ENCODE peak calls at places on chromosomes 5 and 9, in seven cellular contexts. O, U, K, L, C, T and M are unnamed samples.
A peak's percentile ranks its signal among the peaks of the same experiment; 100 is the strongest.

GRCh38 chr5:121008041-121008440 is 543.9 kb downstream of the PRR16 start:
- DNase-seq in O (no peak), U (no peak), K (no peak), L (no peak), C (no peak), T (no peak), M (no peak)

GRCh38 chr9:9003184-9003583 is 1203.6 kb upstream of the DMAC1 start:
- DNase-seq in O (no peak), U (no peak), K (no peak), L (no peak), C (no peak), T (no peak), M (no peak)

GRCh38 chr9:79574716-79575242 is 3.0 kb downstream of the TLE4 start:
- DNase-seq in O (no peak), U (no peak), K (peak; percentile 75), L (no peak), C (no peak), T (no peak), M (no peak)

GRCh38 chr5:109655841-109656240 is 33.9 kb upstream of the MAN2A1 start:
- DNase-seq in O (no peak), U (no peak), K (no peak), L (no peak), C (no peak), T (no peak), M (no peak)

GRCh38 chr5:179128976-179129375 is 68.8 kb downstream of the ZNF354C start:
- DNase-seq in O (no peak), U (no peak), K (no peak), L (no peak), C (no peak), T (no peak), M (no peak)

GRCh38 chr5:150644496-150644895 is 4.0 kb downstream of the SYNPO start:
- DNase-seq in O (no peak), U (no peak), K (no peak), L (no peak), C (no peak), T (no peak), M (no peak)

GRCh38 chr9:98594551-98595160 is 114.1 kb downstream of the GABBR2 start:
- DNase-seq in O (no peak), U (no peak), K (no peak), L (no peak), C (no peak), T (no peak), M (no peak)

GRCh38 chr5:87268126-87268969 is 665 bp downstream of the RASA1 start:
- DNase-seq in O (peak; percentile 54), U (peak; percentile 61), K (peak; percentile 56), L (peak; percentile 73), C (no peak), T (peak; percentile 91), M (peak; percentile 77)

GRCh38 chr5:140547508-140548299 is at the start of gene EIF4EBP3:
- DNase-seq in O (peak; percentile 94), U (peak; percentile 82), K (peak; percentile 96), L (peak; percentile 76), C (peak; percentile 56), T (peak; percentile 89), M (peak; percentile 94)

GRCh38 chr5:76403963-76404693 is 1.0 kb downstream of the IQGAP2 start:
- DNase-seq in O (no peak), U (peak; percentile 62), K (no peak), L (peak; percentile 47), C (no peak), T (peak; percentile 90), M (no peak)

GRCh38 chr5:179267671-179268071 is 77.6 kb downstream of the ADAMTS2 start:
- DNase-seq in O (no peak), U (no peak), K (peak; percentile 75), L (no peak), C (no peak), T (peak; percentile 5), M (peak; percentile 62)

GRCh38 chr5:5558102-5558501 is 135.6 kb downstream of the ICE1 start:
- DNase-seq in O (no peak), U (no peak), K (no peak), L (no peak), C (no peak), T (no peak), M (no peak)

GRCh38 chr5:50667079-50667652 is 729 bp downstream of the PARP8 start:
- DNase-seq in O (no peak), U (peak; percentile 41), K (peak; percentile 49), L (no peak), C (no peak), T (no peak), M (peak; percentile 79)